ENCODE peak calls at places on chromosomes 13 and 19, in ten cellular contexts. L is AG10803; F is foreskin fibroblast; X is HuH-7.5; J is activated gamma-delta T cell treated with anti-CD3 and anti-CD28 coated beads, Interleukin-2, amount 50 U/mL, for 16 hours; C is ovary; Z is C1 segment of cervical spinal cord; W is lower lobe of right lung; U is activated T-helper 9 cell treated with anti-CD3 and anti-CD28 coated beads, Interleukin-2, amount 50 U/mL, for 16 hours; N is ascending aorta. E is an unnamed sample.

GRCh38 chr19:10654610-10655456 is 687 bp downstream of the ILF3 start:
- DNase-seq in X (peak), F (no peak), N (no peak), Z (no peak), U (peak), C (peak), J (peak), L (peak), W (peak), E (peak)

GRCh38 chr13:28320884-28321574 is 173.9 kb downstream of the FLT1 start:
- DNase-seq in X (no peak), L (no peak), J (no peak), Z (no peak), C (no peak), F (no peak), N (no peak), U (no peak), W (no peak), E (no peak)

GRCh38 chr13:103238441-103238840 is 172.2 kb upstream of the SLC10A2 start:
- DNase-seq in N (no peak), F (no peak), J (no peak), Z (no peak), C (no peak), L (no peak), U (no peak), X (no peak), W (no peak), E (no peak)

GRCh38 chr13:20401586-20401957 is 124.1 kb downstream of the CRYL1 start:
- DNase-seq in J (no peak), W (no peak), X (no peak), C (no peak), U (no peak), Z (no peak), F (no peak), L (no peak), N (no peak), E (no peak)

GRCh38 chr13:104286566-104287290 is 1220.5 kb upstream of the SLC10A2 start:
- DNase-seq in N (no peak), C (no peak), U (no peak), W (no peak), F (no peak), L (no peak), Z (no peak), J (no peak), X (no peak), E (no peak)

GRCh38 chr13:33070713-33071112 is 54.5 kb downstream of the KL start:
- DNase-seq in U (no peak), Z (no peak), W (no peak), N (no peak), F (no peak), J (no peak), C (no peak), X (no peak), L (no peak), E (no peak)

GRCh38 chr19:22422220-22422619 is at the start of gene ZNF98:
- DNase-seq in N (no peak), J (no peak), Z (peak), X (no peak), U (no peak), C (no peak), W (no peak), L (no peak), F (no peak), E (no peak)

GRCh38 chr13:53821632-53822031 is 793.0 kb downstream of the OLFM4 start:
- DNase-seq in N (no peak), Z (no peak), X (no peak), W (no peak), L (no peak), U (no peak), C (no peak), F (no peak), J (no peak), E (no peak)

GRCh38 chr13:46622013-46622917 is 69.3 kb downstream of the LRCH1 start:
- DNase-seq in F (no peak), W (no peak), C (no peak), U (no peak), L (no peak), N (no peak), Z (no peak), J (no peak), X (no peak), E (no peak)

GRCh38 chr13:104854007-104854406 is 1681.5 kb downstream of the EFNB2 start:
- DNase-seq in Z (no peak), X (no peak), J (no peak), U (no peak), C (no peak), L (no peak), F (no peak), W (no peak), N (no peak), E (no peak)

GRCh38 chr19:33241530-33242101 is 16.0 kb upstream of the SLC7A10 start:
- DNase-seq in F (no peak), U (no peak), C (no peak), L (no peak), X (peak), W (peak), Z (no peak), J (no peak), N (no peak), E (no peak)

GRCh38 chr13:42330991-42331390 is 59.0 kb downstream of the AKAP11 start:
- DNase-seq in N (no peak), W (no peak), Z (no peak), F (peak), J (no peak), X (no peak), C (no peak), U (no peak), L (peak), E (no peak)

GRCh38 chr13:32964987-32965386 is 51.2 kb upstream of the KL start:
- DNase-seq in W (no peak), U (no peak), Z (no peak), C (no peak), F (no peak), X (no peak), L (no peak), J (no peak), N (no peak), E (no peak)